ENCODE peak calls at places on chromosomes 4 and X, in six cellular contexts. M is GM19239; J is anterior cingulate cortex; B is GM13977; O is stimulated activated naive CD8-positive, alpha-beta T cell treated with anti-CD3 and anti-CD28 coated beads, Interleukin-15, Interleukin-2, amounts not matched to agents 100 U/mL and 50 U/mL, for 24 hours; Y is SJSA1. U is an unnamed sample.

GRCh38 chr4:17064959-17065358 is 166.5 kb upstream of the LDB2 start:
- DNase-seq in O (no peak), J (no peak), Y (no peak), M (no peak), B (no peak), U (no peak)

GRCh38 chrX:313546-313945 is 5.0 kb downstream of the GTPBP6 start:
- DNase-seq in M (no peak), B (no peak), O (no peak), Y (no peak), J (no peak), U (no peak)

GRCh38 chrX:71493111-71493613 is 39.7 kb upstream of the OGT start:
- DNase-seq in J (no peak), Y (peak), B (no peak), O (no peak), M (no peak), U (no peak)

GRCh38 chr4:182369211-182369610 is 126.0 kb downstream of the TENM3 start:
- DNase-seq in Y (peak), M (no peak), J (no peak), O (no peak), B (no peak), U (no peak)

GRCh38 chr4:25060179-25060578 is 29.4 kb upstream of the LGI2 start:
- DNase-seq in O (no peak), M (no peak), J (no peak), Y (no peak), B (no peak), U (no peak)

GRCh38 chr4:139740531-139741041 is 75.0 kb downstream of the MGST2 start:
- DNase-seq in O (no peak), J (peak), Y (no peak), M (no peak), B (no peak), U (peak)

GRCh38 chr4:115234405-115235093 is 121.1 kb upstream of the NDST4 start:
- DNase-seq in O (no peak), B (peak), J (no peak), Y (no peak), M (no peak), U (no peak)

GRCh38 chr4:53714377-53715140 is 123.3 kb upstream of the LNX1 start:
- DNase-seq in O (no peak), J (no peak), B (no peak), M (no peak), Y (no peak), U (no peak)

GRCh38 chrX:15894724-15895123 is 40.1 kb upstream of the AP1S2 start:
- DNase-seq in J (no peak), Y (no peak), M (no peak), B (no peak), O (no peak), U (no peak)

GRCh38 chr4:76380561-76380960 is 40.4 kb downstream of the CCDC158 start:
- DNase-seq in J (no peak), O (no peak), Y (no peak), M (no peak), B (no peak), U (no peak)

GRCh38 chr4:120517966-120518365 is 404.6 kb downstream of the PRDM5 start:
- DNase-seq in M (no peak), B (no peak), J (no peak), Y (peak), O (no peak), U (no peak)

GRCh38 chr4:38387348-38387747 is 276.7 kb upstream of the KLF3 start:
- DNase-seq in Y (no peak), O (no peak), M (no peak), J (peak), B (no peak), U (no peak)

GRCh38 chrX:114047558-114047957 is 536.3 kb upstream of the HTR2C start:
- DNase-seq in Y (no peak), O (no peak), J (no peak), B (no peak), M (no peak), U (no peak)

GRCh38 chr4:149595500-149595899 is 220.1 kb downstream of the IQCM start:
- DNase-seq in Y (no peak), M (no peak), O (no peak), J (no peak), B (no peak), U (no peak)

GRCh38 chrX:108199691-108200090 is 108.1 kb downstream of the ATG4A start:
- DNase-seq in Y (peak), O (peak), M (peak), J (no peak), B (no peak), U (no peak)

GRCh38 chr4:169975131-169975836 is 50.9 kb downstream of the MFAP3L start:
- DNase-seq in O (no peak), Y (no peak), M (no peak), J (no peak), B (no peak), U (no peak)

GRCh38 chr4:125434136-125434535 is 119.4 kb downstream of the FAT4 start:
- DNase-seq in Y (no peak), M (no peak), O (no peak), B (no peak), J (no peak), U (no peak)

GRCh38 chr4:77959566-77960338 is 97.1 kb downstream of the MRPL1 start:
- DNase-seq in J (no peak), O (no peak), B (peak), M (no peak), Y (peak), U (no peak)

GRCh38 chr4:51932261-51932660 is 87.9 kb downstream of the LRRC66 start:
- DNase-seq in J (no peak), O (no peak), M (no peak), Y (no peak), B (no peak), U (no peak)

GRCh38 chrX:50988649-50989048 is 78.1 kb downstream of the BMP15 start:
- DNase-seq in B (peak), J (no peak), Y (peak), M (no peak), O (peak), U (no peak)

GRCh38 chr4:87559090-87559837 is 30.1 kb upstream of the SPARCL1 start:
- DNase-seq in O (peak), B (no peak), J (no peak), Y (no peak), M (peak), U (no peak)